ENCODE peak calls at places on chromosomes 4 and X, in four cellular contexts. K, X, N and M are unnamed samples.

GRCh38 chr4:90245837-90246236 is 118.6 kb downstream of the CCSER1 start:
- DNase-seq in K (no peak), X (no peak), N (no peak), M (no peak)

GRCh38 chrX:134236690-134237362 is at the start of gene CCDC160:
- DNase-seq in K (no peak), X (no peak), N (peak), M (peak)

GRCh38 chrX:19566359-19567141 is 51.2 kb upstream of the MAP3K15 start:
- DNase-seq in K (no peak), X (peak), N (no peak), M (no peak)

GRCh38 chr4:159828687-159829086 is 725.8 kb downstream of the RAPGEF2 start:
- DNase-seq in K (no peak), X (no peak), N (no peak), M (no peak)

GRCh38 chr4:182478475-182478874 is 235.3 kb downstream of the TENM3 start:
- DNase-seq in K (peak), X (no peak), N (peak), M (no peak)

GRCh38 chrX:102085706-102086105 is 39.8 kb upstream of the TCEAL2 start:
- DNase-seq in K (peak), X (no peak), N (no peak), M (no peak)

GRCh38 chr4:140252742-140253555 is 99.0 kb upstream of the MAML3 start:
- DNase-seq in K (peak), X (no peak), N (peak), M (peak)

GRCh38 chr4:173998471-173999144 is 284.9 kb downstream of the FBXO8 start:
- DNase-seq in K (no peak), X (no peak), N (no peak), M (no peak)

GRCh38 chr4:81638698-81639097 is 167.0 kb upstream of the RASGEF1B start:
- DNase-seq in K (no peak), X (no peak), N (no peak), M (no peak)

DNA sequence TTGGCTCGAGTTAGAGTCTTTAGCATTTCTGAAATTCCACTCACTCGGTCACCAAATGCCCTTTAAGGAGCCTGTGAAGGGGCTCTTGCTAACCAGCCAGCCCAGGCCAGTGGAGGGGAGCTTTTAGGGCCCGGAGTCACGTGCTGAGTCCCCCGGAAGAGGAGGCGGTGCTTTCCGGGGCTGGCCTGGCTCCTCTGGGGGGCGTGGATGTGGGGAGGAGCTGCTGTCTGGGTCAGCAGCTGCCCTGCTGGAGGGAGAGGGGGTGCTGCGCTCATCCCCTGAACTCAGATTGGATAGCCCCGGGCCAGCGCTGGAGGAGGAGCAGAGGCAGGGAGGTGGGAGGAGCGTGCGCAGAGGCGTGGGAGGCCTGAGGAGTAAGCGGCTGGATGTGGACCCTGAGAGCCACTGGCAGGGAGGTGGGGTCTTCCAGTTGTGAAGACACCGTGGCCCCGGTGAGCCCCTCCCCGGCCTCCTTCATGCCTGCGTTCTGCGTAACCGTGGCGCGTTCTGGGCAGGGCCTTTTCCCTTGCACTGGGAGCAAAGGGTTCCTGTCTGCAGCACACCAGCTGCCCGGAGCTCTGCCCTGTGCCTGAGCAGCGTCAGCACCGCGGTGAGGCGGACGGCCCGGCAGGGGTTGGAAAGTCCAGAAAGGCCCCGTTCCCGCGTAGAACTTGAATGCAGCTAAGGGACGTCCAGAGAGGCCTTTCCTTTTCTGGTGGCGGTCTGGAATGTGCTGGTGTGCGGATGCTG is 19.7 kb downstream of the MAEA start:
- DNase-seq in K (peak), X (peak), N (no peak), M (peak)
- TF ChIP-seq YY1 in K (no peak), X (no peak), N (no peak), M (no peak)

DNA sequence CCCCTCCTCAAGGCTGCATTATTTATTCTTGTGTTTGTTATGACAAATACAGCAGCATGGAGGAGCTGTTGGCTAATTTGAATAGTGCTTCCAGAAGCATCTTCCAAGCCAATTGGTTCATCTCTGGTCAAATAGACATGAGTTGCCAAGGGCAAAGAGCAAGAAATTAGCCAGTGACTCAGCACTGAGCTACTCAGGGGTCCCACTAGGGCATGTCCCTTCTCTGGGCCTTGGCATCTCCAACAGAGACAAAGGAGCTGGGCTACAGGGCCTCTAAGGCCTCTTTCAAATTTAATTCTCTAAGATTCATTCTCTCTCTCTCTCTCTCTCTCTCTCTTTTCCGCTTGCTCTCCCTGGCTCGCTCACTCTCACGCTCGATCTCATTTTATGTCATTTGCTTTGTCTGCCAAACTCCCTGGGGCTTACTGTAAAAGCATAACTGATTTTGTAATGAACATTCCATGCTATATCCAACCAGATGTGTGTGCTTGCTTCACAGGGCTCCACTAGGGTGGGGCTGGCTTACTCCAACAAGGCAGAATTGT is 86.7 kb upstream of the MAGEA4 start:
- DNase-seq in K (peak), X (no peak), N (no peak), M (no peak)
- TF ChIP-seq YY1 in K (no peak), X (no peak), N (no peak), M (no peak)

GRCh38 chr4:169208090-169208455 is 62.7 kb downstream of the SH3RF1 start:
- DNase-seq in K (no peak), X (no peak), N (no peak), M (no peak)

GRCh38 chr4:169210516-169211108 is 60.1 kb downstream of the SH3RF1 start:
- DNase-seq in K (no peak), X (peak), N (no peak), M (no peak)

GRCh38 chr4:169209388-169209883 is 61.3 kb downstream of the SH3RF1 start:
- DNase-seq in K (no peak), X (no peak), N (no peak), M (no peak)

GRCh38 chr4:169207436-169208089 is 63.2 kb downstream of the SH3RF1 start:
- DNase-seq in K (no peak), X (no peak), N (no peak), M (no peak)

DNA sequence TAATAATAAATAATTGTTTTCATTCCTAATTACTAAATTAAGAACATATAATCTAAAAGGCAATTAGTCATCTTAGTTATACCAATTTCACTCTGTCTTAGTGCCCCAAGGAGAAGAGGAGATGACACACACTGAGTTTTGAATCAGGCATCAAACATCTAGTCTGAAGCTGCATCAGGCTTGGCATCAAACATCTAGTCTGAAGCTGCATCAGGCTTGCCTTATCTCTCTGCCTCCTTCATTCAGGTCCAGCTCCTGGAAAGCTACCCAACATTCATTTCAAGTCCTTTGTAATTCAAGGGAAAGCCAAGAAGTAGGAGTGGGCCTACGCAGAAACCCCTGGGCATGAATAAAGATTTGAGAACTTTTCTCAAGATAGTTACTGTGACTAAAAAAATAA is 62.2 kb downstream of the SH3RF1 start:
- DNase-seq in K (no peak), X (no peak), N (no peak), M (no peak)
- TF ChIP-seq YY1 in K (no peak), X (no peak), N (no peak), M (no peak)

GRCh38 chrX:47571215-47571614 is 10.2 kb downstream of the ARAF start:
- DNase-seq in K (no peak), X (no peak), N (no peak), M (no peak)

GRCh38 chrX:47570794-47571193 is 9.8 kb downstream of the ARAF start:
- DNase-seq in K (no peak), X (no peak), N (no peak), M (no peak)

GRCh38 chrX:47571896-47572295 is 10.3 kb upstream of the TIMP1 start:
- DNase-seq in K (no peak), X (no peak), N (no peak), M (no peak)

GRCh38 chrX:47566841-47567240 is 5.8 kb downstream of the ARAF start:
- DNase-seq in K (no peak), X (no peak), N (no peak), M (no peak)

DNA sequence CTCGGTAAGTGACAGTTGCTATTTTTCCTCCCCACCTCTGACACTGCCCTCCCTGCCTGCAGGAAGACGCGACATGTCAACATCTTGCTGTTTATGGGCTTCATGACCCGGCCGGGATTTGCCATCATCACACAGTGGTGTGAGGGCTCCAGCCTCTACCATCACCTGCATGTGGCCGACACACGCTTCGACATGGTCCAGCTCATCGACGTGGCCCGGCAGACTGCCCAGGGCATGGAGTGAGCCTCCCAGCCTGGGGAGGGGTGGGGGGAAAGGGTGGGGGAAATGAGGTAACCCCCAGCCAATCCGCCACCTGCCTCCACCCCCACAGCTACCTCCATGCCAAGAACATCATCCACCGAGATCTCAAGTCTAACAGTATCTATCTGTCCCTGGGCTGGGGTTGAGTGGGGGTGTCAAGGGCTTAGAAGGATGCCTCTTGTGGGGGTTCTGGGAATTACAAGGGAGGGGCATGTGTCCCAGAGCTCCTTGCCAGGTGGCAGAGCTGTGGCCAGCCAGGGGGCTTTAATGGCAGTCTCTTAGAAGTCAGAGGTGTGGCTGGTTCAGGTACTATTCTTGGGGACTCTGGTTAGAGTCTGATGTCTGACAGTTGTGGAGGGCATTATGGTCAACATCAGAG is 7.8 kb downstream of the ARAF start:
- DNase-seq in K (peak), X (no peak), N (no peak), M (no peak)
- TF ChIP-seq YY1 in K (no peak), X (no peak), N (no peak), M (no peak)